ENCODE peak calls at places on chromosomes 7 and 10, in seven cellular contexts. Y, W, M, E, P, U and G are unnamed samples.

GRCh38 chr7:33423646-33424020 is 294.3 kb downstream of the BBS9 start:
- DNase-seq in Y (peak), W (no peak), M (peak), E (no peak), P (no peak), U (no peak), G (no peak)

GRCh38 chr7:41416208-41416595 is 286.7 kb downstream of the INHBA start:
- DNase-seq in Y (no peak), W (no peak), M (no peak), E (no peak), P (no peak), U (no peak), G (no peak)

GRCh38 chr10:15405319-15405718 is 34.2 kb upstream of the FAM171A1 start:
- DNase-seq in Y (no peak), W (no peak), M (no peak), E (no peak), P (no peak), U (no peak), G (no peak)

GRCh38 chr7:50614721-50615518 is 49.7 kb upstream of the DDC start:
- DNase-seq in Y (no peak), W (no peak), M (no peak), E (no peak), P (no peak), U (no peak), G (no peak)

GRCh38 chr10:123392182-123392930 is 238.2 kb downstream of the BUB3 start:
- DNase-seq in Y (no peak), W (no peak), M (no peak), E (no peak), P (no peak), U (no peak), G (no peak)

GRCh38 chr7:23211542-23211941 is 29.7 kb downstream of the NUP42 start:
- DNase-seq in Y (peak), W (no peak), M (no peak), E (no peak), P (no peak), U (no peak), G (no peak)

GRCh38 chr10:123864923-123865322 is 26.7 kb downstream of the CPXM2 start:
- DNase-seq in Y (no peak), W (no peak), M (no peak), E (no peak), P (no peak), U (no peak), G (peak)

GRCh38 chr7:70659263-70659662 is 472.7 kb upstream of the GALNT17 start:
- DNase-seq in Y (no peak), W (no peak), M (no peak), E (no peak), P (no peak), U (no peak), G (no peak)

GRCh38 chr10:70119197-70119596 is 13.4 kb downstream of the AIFM2 start:
- DNase-seq in Y (no peak), W (no peak), M (no peak), E (no peak), P (no peak), U (no peak), G (no peak)

GRCh38 chr7:124776153-124776552 is 10.6 kb upstream of the GPR37 start:
- DNase-seq in Y (no peak), W (no peak), M (no peak), E (no peak), P (peak), U (no peak), G (no peak)

GRCh38 chr7:26891400-26892355 is 27.3 kb upstream of the SKAP2 start:
- DNase-seq in Y (no peak), W (no peak), M (no peak), E (no peak), P (no peak), U (no peak), G (no peak)

GRCh38 chr7:156178214-156178613 is 366.0 kb upstream of the SHH start:
- DNase-seq in Y (no peak), W (no peak), M (no peak), E (no peak), P (peak), U (no peak), G (no peak)

GRCh38 chr10:14687340-14687739 is 87.4 kb downstream of the FAM107B start:
- DNase-seq in Y (no peak), W (no peak), M (no peak), E (no peak), P (peak), U (no peak), G (no peak)

GRCh38 chr10:118816471-118817168 is 61.9 kb upstream of the CACUL1 start:
- DNase-seq in Y (no peak), W (no peak), M (no peak), E (no peak), P (no peak), U (no peak), G (peak)

GRCh38 chr7:122944682-122945303 is 50.7 kb downstream of the TAS2R16 start:
- DNase-seq in Y (no peak), W (no peak), M (no peak), E (no peak), P (no peak), U (no peak), G (no peak)

GRCh38 chr7:36096460-36097095 is 56.5 kb upstream of the EEPD1 start:
- DNase-seq in Y (peak), W (no peak), M (no peak), E (no peak), P (no peak), U (no peak), G (no peak)

GRCh38 chr10:132117636-132118190 is 52.0 kb downstream of the JAKMIP3 start:
- DNase-seq in Y (no peak), W (no peak), M (no peak), E (no peak), P (no peak), U (no peak), G (peak)

GRCh38 chr7:141012696-141013344 is 1.9 kb downstream of the MRPS33 start:
- DNase-seq in Y (peak), W (no peak), M (no peak), E (no peak), P (no peak), U (no peak), G (no peak)

GRCh38 chr7:78924581-78924980 is 528.9 kb downstream of the MAGI2 start:
- DNase-seq in Y (peak), W (no peak), M (peak), E (no peak), P (peak), U (no peak), G (no peak)

GRCh38 chr10:14414901-14415300 is 84.2 kb upstream of the FRMD4A start:
- DNase-seq in Y (no peak), W (no peak), M (no peak), E (no peak), P (no peak), U (no peak), G (no peak)

GRCh38 chr10:944034-944831 is 12.7 kb upstream of the LARP4B start:
- DNase-seq in Y (no peak), W (no peak), M (no peak), E (no peak), P (no peak), U (no peak), G (peak)

GRCh38 chr7:101890666-101891065 is 73.2 kb downstream of the CUX1 start:
- DNase-seq in Y (no peak), W (no peak), M (no peak), E (no peak), P (no peak), U (no peak), G (no peak)

GRCh38 chr10:97771055-97771811 is 566 bp downstream of the SFRP5 start:
- DNase-seq in Y (peak), W (peak), M (peak), E (no peak), P (no peak), U (no peak), G (no peak)

GRCh38 chr10:132036153-132036886 is 29.4 kb upstream of the JAKMIP3 start:
- DNase-seq in Y (peak), W (peak), M (peak), E (no peak), P (no peak), U (no peak), G (no peak)

GRCh38 chr10:21363087-21363752 is 162.3 kb downstream of the SKIDA1 start:
- DNase-seq in Y (no peak), W (no peak), M (no peak), E (no peak), P (no peak), U (no peak), G (no peak)